ENCODE peak calls at places on chromosomes 2 and 18, in six cellular contexts. Q, S, X, W, C and H are unnamed samples. For H3K4me1, the result is how much of the 10 kb centered on the place peaks cover.

GRCh38 chr2:197322729-197323720 is 12.4 kb upstream of the ANKRD44 start:
- DNase-seq in Q (no peak), S (no peak), X (peak), W (no peak), C (no peak), H (no peak)

GRCh38 chr2:179619947-179620467 is 241.4 kb downstream of the ZNF385B start:
- DNase-seq in Q (no peak), S (no peak), X (no peak), W (no peak), C (no peak), H (no peak)

GRCh38 chr18:32358529-32358928 is 112.2 kb downstream of the GAREM1 start:
- DNase-seq in Q (no peak), S (no peak), X (no peak), W (no peak), C (no peak), H (peak)

GRCh38 chr2:197777823-197778407 is 7.2 kb downstream of the BOLL start:
- DNase-seq in Q (peak), S (no peak), X (no peak), W (no peak), C (no peak), H (no peak)

GRCh38 chr2:230244211-230244610 is 18.7 kb downstream of the SP140 start:
- DNase-seq in Q (no peak), S (no peak), X (no peak), W (no peak), C (no peak), H (no peak)

GRCh38 chr18:54775686-54776085 is 52.6 kb upstream of the RAB27B start:
- DNase-seq in Q (peak), S (no peak), X (no peak), W (no peak), C (no peak), H (peak)

GRCh38 chr2:11850082-11850481 is 103.7 kb downstream of the LPIN1 start:
- DNase-seq in Q (no peak), S (no peak), X (no peak), W (no peak), C (no peak), H (no peak)

GRCh38 chr2:26148501-26148900 is 24.4 kb upstream of the GAREM2 start:
- DNase-seq in Q (no peak), S (no peak), X (no peak), W (no peak), C (no peak), H (no peak)

GRCh38 chr2:223269386-223269785 is 217.4 kb downstream of the KCNE4 start:
- DNase-seq in Q (no peak), S (no peak), X (no peak), W (no peak), C (no peak), H (no peak)

GRCh38 chr2:83705146-83705545 is 753.9 kb downstream of the SUCLG1 start:
- DNase-seq in Q (no peak), S (no peak), X (no peak), W (no peak), C (no peak), H (no peak)

GRCh38 chr18:63578357-63578958 is 8.7 kb upstream of the SERPINB13 start:
- DNase-seq in Q (no peak), S (no peak), X (no peak), W (no peak), C (no peak), H (peak)

GRCh38 chr18:76209597-76209996 is 285.4 kb downstream of the ZNF516 start:
- DNase-seq in Q (no peak), S (no peak), X (no peak), W (no peak), C (no peak), H (no peak)

GRCh38 chr2:215711484-215712034 is 275.7 kb upstream of the FN1 start:
- DNase-seq in Q (no peak), S (no peak), X (no peak), W (no peak), C (no peak), H (no peak)

GRCh38 chr2:187390891-187391290 is 57.2 kb downstream of the CALCRL start:
- DNase-seq in Q (peak), S (no peak), X (no peak), W (no peak), C (no peak), H (no peak)

GRCh38 chr2:166230024-166230723 is 102.4 kb upstream of the SCN1A start:
- DNase-seq in Q (no peak), S (no peak), X (no peak), W (no peak), C (no peak), H (no peak)

GRCh38 chr2:120631719-120632118 is 103.9 kb upstream of the GLI2 start:
- DNase-seq in Q (no peak), S (no peak), X (no peak), W (no peak), C (no peak), H (no peak)

GRCh38 chr2:176653856-176654443 is 384.7 kb downstream of the MTX2 start:
- DNase-seq in Q (peak), S (peak), X (peak), W (peak), C (peak), H (peak)

GRCh38 chr18:28134774-28135173 is 42.2 kb downstream of the CDH2 start:
- DNase-seq in Q (no peak), S (no peak), X (no peak), W (no peak), C (no peak), H (no peak)

GRCh38 chr2:160747771-160748170 is 254.2 kb upstream of the RBMS1 start:
- DNase-seq in Q (peak), S (no peak), X (no peak), W (no peak), C (no peak), H (no peak)

GRCh38 chr2:180461761-180462160 is 454.7 kb upstream of the CWC22 start:
- DNase-seq in Q (no peak), S (no peak), X (no peak), W (no peak), C (no peak), H (no peak)

GRCh38 chr2:206084870-206085741 is 868 bp downstream of the INO80D start:
- DNase-seq in Q (no peak), S (peak), X (peak), W (peak), C (peak), H (peak)

GRCh38 chr2:70002241-70002896 is 40.9 kb upstream of the ASPRV1 start:
- DNase-seq in Q (no peak), S (no peak), X (no peak), W (no peak), C (no peak), H (no peak)

GRCh38 chr18:830315-830901 is 18.4 kb upstream of the YES1 start:
- DNase-seq in Q (no peak), S (peak), X (peak), W (no peak), C (no peak), H (no peak)

GRCh38 chr2:147485210-147485851 is 359.5 kb upstream of the ACVR2A start:
- DNase-seq in Q (no peak), S (no peak), X (no peak), W (no peak), C (no peak), H (no peak)

GRCh38 chr2:149902104-149902503 is 314.5 kb upstream of the MMADHC start:
- DNase-seq in Q (no peak), S (no peak), X (no peak), W (no peak), C (no peak), H (no peak)

GRCh38 chr2:173216668-173217067 is 138.0 kb upstream of the CDCA7 start:
- DNase-seq in Q (no peak), S (no peak), X (no peak), W (no peak), C (no peak), H (no peak)

GRCh38 chr18:72107647-72108046 is 436.5 kb downstream of the CBLN2 start:
- DNase-seq in Q (no peak), S (no peak), X (no peak), W (no peak), C (no peak), H (no peak)

GRCh38 chr2:229296561-229296960 is 25.5 kb upstream of the PID1 start:
- DNase-seq in Q (no peak), S (no peak), X (no peak), W (no peak), C (no peak), H (no peak)

GRCh38 chr18:10044054-10044453 is 130.2 kb downstream of the VAPA start:
- DNase-seq in Q (no peak), S (no peak), X (no peak), W (no peak), C (no peak), H (no peak)

GRCh38 chr18:10042492-10042891 is 128.7 kb downstream of the VAPA start:
- DNase-seq in Q (no peak), S (no peak), X (no peak), W (no peak), C (no peak), H (no peak)

GRCh38 chr18:10038268-10038667 is 124.5 kb downstream of the VAPA start:
- DNase-seq in Q (no peak), S (no peak), X (no peak), W (no peak), C (no peak), H (no peak)

GRCh38 chr18:10040287-10041011 is 126.6 kb downstream of the VAPA start:
- DNase-seq in Q (no peak), S (no peak), X (no peak), W (peak), C (no peak), H (peak)

DNA sequence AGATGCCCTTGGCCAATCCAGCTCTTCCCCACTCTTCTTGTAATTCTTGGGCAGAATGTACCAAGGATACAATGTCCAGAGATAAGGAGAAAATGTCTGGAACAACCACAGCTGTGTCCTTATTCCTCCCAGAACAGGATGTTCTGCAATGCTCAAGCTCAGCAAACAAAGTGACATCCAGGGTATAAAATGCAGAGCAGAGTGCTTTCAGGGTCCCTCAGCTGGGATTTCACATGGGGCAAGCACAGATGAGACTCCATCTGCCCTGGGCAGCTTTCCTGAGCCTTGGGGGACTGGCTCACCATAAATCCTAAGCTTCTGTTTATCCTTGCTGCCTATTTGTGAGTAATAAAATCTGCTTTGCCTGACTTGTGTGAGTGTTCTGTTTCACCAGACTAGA is 127.4 kb downstream of the VAPA start:
- DNase-seq in Q (no peak), S (peak), X (no peak), W (peak), C (peak), H (peak)
- H3K27ac ChIP-seq in Q (no peak), S (peak), X (no peak), W (peak), C (peak), H (peak)

DNA sequence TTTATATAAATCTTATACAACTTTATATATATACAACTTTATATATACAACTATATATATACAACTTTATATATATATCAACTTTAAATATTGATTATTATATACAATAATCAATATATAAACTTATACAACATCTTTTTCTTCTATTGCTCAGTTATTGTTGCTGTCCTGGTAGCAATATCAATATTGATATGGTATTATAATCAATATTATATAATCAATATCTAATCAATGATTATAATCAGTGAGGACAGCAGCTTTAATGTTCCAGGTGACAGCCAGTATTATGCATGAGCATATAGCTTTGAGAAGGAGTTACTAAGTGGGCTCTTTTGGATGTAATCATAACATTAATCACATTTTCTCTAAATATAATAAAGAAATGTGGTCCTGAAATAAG is 242.3 kb upstream of the SOX11 start:
- DNase-seq in Q (no peak), S (no peak), X (no peak), W (no peak), C (no peak), H (no peak)
- TF ChIP-seq CTCF in Q (no peak), S (no peak), X (no peak), W (no peak), C (no peak), H (no peak)

DNA sequence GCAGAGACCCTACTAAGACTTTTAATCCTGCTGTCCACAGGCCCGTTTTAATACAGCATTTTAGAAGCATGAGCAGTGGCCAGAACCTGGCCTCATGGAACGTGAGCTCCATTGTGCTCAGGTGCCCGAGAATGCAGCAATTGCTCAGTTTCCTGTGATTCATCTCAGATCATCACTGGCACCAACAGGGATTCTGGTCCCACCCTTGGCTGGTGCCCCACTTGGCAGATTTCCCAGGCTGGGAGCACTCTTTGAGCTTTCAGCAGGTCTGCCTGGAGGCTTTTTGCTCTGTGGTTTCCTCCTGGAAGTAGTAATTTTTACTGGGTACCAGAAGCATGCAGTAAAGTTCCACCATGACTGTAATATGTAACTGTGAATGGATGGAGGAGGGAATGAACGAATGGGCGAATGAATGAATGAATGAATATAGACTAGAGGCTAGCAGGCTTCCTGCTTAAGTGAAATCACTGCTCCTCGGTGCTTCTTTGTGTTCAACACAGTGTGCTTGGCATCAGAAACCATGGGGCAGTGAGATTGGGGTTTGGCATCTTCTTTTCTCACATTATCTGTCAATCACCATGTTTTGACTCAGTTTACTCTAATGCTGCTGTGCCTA is 312.9 kb downstream of the PRKCE start:
- DNase-seq in Q (peak), S (peak), X (no peak), W (peak), C (peak), H (peak)
- H3K4me1 ChIP-seq in Q (half or more), S (under half), X (under half), W (under half), C (half or more), H (under half)

DNA sequence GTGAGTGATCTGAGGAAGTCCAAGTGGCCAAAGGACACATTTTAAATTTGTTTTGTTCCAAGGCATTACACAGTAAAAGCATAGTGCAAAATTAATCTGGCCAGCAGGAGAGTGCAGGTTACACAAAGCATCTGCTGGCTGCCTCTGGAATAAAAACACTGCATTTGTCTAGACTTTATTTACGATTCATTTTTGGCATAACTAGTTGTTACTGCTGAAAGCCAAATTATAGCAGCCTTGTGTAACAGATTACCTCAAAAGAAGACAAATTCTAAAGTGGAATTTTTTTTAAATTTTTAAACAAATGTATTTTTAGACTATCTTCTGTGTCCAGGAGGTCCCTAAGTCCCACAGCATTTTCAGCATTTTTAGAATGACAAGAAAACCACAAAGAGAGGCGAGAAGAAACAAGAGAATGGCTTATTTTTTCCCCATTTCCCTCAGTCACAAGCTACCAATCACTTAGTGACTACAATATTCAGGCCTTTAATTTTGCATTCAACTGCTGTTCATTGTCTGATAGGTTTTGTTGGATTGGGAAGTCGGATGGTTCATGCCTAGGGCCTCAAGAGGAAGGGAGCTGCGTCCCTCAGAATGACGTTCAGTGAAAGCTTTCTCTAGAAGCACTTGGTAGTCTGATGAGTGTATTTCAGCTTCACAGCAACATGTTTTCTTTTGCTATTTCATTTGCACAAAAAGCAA is 46.0 kb downstream of the TMEFF2 start:
- DNase-seq in Q (no peak), S (no peak), X (no peak), W (peak), C (no peak), H (no peak)
- H3K27ac ChIP-seq in Q (no peak), S (peak), X (no peak), W (no peak), C (peak), H (no peak)

GRCh38 chr18:68922392-68922791 is 124.5 kb downstream of the CCDC102B start:
- DNase-seq in Q (no peak), S (no peak), X (no peak), W (no peak), C (no peak), H (no peak)

GRCh38 chr18:68919900-68920299 is 122.0 kb downstream of the CCDC102B start:
- DNase-seq in Q (no peak), S (no peak), X (no peak), W (no peak), C (no peak), H (no peak)

GRCh38 chr18:68928762-68929675 is 131.1 kb downstream of the CCDC102B start:
- DNase-seq in Q (no peak), S (no peak), X (no peak), W (no peak), C (no peak), H (no peak)

DNA sequence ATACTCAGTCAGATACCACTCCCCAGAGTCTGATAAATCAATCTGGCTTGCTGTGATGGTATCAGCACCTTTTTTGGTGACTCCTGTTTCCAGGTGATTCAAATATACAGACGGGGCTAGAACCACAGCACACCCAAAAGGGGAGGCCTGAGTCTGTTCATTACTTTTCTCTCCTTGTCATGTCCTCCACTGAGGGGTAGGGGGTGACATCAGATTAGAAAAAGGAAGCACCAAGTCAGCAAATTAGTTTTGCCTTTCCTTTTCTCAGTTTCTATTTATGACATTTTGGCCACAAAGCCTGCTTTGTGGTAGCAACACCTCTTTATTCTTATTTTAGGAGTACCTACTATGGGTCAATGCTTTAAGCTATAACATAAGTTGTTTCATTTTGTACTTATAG is 127.4 kb downstream of the CCDC102B start:
- DNase-seq in Q (no peak), S (no peak), X (no peak), W (no peak), C (no peak), H (no peak)
- TF ChIP-seq CTCF in Q (no peak), S (peak), X (no peak), W (no peak), C (peak), H (no peak)

GRCh38 chr2:105782646-105783045 is 37.9 kb downstream of the NCK2 start:
- DNase-seq in Q (no peak), S (no peak), X (no peak), W (no peak), C (no peak), H (no peak)

GRCh38 chr2:105782123-105782522 is 37.4 kb downstream of the NCK2 start:
- DNase-seq in Q (no peak), S (no peak), X (no peak), W (no peak), C (no peak), H (no peak)

GRCh38 chr2:105784577-105784976 is 39.9 kb downstream of the NCK2 start:
- DNase-seq in Q (no peak), S (no peak), X (no peak), W (no peak), C (no peak), H (no peak)

GRCh38 chr2:105783972-105784371 is 39.3 kb downstream of the NCK2 start:
- DNase-seq in Q (no peak), S (no peak), X (no peak), W (no peak), C (no peak), H (no peak)

GRCh38 chr2:105783151-105783738 is 38.5 kb downstream of the NCK2 start:
- DNase-seq in Q (no peak), S (no peak), X (no peak), W (no peak), C (no peak), H (no peak)
- H3K4me1 ChIP-seq in Q (under half), S (under half), X (half or more), W (under half), C (half or more), H (under half)

DNA sequence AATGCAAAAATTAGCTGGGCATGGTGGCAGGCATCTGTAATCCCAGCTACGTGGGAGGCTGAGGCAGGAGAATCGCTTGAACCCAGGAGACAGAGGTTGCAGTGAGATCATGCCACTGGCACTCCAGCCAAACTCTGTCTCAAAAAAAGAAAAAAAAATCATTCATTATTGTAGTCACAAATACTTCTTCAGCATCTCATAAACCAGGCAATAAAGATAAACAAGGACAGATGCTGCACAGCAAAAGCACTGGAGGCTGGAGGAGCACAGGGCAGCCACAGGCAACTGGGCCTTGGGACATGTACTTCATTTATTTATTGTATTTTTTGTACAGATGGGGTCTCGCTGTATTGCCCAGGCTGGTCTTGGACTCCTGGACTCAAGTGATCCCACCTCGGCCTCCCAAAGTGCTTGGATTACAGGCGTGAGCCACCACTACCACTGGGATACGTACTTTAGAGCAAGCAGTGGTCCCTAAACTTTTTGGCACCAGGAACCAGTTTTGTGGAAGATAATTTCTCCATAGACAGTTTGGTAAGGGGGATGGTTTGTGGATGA is 16.8 kb upstream of the MAT2A start:
- DNase-seq in Q (no peak), S (no peak), X (no peak), W (no peak), C (no peak), H (no peak)
- H3K27ac ChIP-seq in Q (no peak), S (no peak), X (no peak), W (no peak), C (no peak), H (no peak)